ENCODE peak calls at places on chromosome 1, in seven cellular contexts. P is tibial artery; H is CD8-positive, alpha-beta T cell; S is neural progenitor cell; Q is heart left ventricle; D is adrenal gland; Z is left lung. A is an unnamed sample.

GRCh38 chr1:156616463-156616862 is 2.8 kb upstream of the HAPLN2 start:
- DNase-seq in Z (no peak), H (no peak), D (peak; percentile 59), S (no peak), P (no peak), Q (peak; percentile 63), A (no peak)

GRCh38 chr1:28928306-28928987 is 14.1 kb downstream of the EPB41 start:
- DNase-seq in Q (no peak), D (no peak), Z (no peak), H (no peak), S (no peak), P (no peak), A (no peak)

GRCh38 chr1:204178487-204179281 is 12.5 kb upstream of the REN start:
- DNase-seq in Z (no peak), H (no peak), Q (no peak), P (no peak), S (no peak), D (no peak), A (no peak)

GRCh38 chr1:221517961-221518360 is 223.9 kb downstream of the DUSP10 start:
- DNase-seq in Z (no peak), S (no peak), H (no peak), Q (no peak), P (no peak), D (no peak), A (no peak)

GRCh38 chr1:32742956-32743355 is 40.4 kb upstream of the SYNC start:
- DNase-seq in H (no peak), Q (no peak), P (no peak), Z (no peak), S (no peak), D (no peak), A (no peak)

GRCh38 chr1:66352783-66353182 is 181.2 kb upstream of the SGIP1 start:
- DNase-seq in Z (no peak), D (no peak), P (no peak), Q (no peak), S (no peak), H (no peak), A (no peak)

GRCh38 chr1:168709407-168709891 is 19.6 kb downstream of the DPT start:
- DNase-seq in Q (peak; percentile 24), S (peak; percentile 27), Z (no peak), D (no peak), H (no peak), P (no peak), A (no peak)

GRCh38 chr1:150563340-150564038 is 14.3 kb downstream of the ADAMTSL4 start:
- DNase-seq in Z (peak; percentile 83), S (no peak), Q (peak; percentile 74), D (peak; percentile 67), P (peak; percentile 57), H (peak; percentile 37), A (no peak)

GRCh38 chr1:89305493-89305892 is 32.8 kb upstream of the GBP5 start:
- DNase-seq in H (no peak), Z (no peak), S (no peak), P (no peak), D (no peak), Q (no peak), A (no peak)

GRCh38 chr1:226525750-226526149 is 22.8 kb upstream of the STUM start:
- DNase-seq in Q (no peak), D (no peak), S (no peak), P (no peak), Z (no peak), H (no peak), A (no peak)

GRCh38 chr1:10691740-10692125 is 104.7 kb downstream of the CASZ1 start:
- DNase-seq in S (no peak), Q (no peak), Z (no peak), D (no peak), P (no peak), H (no peak), A (no peak)

GRCh38 chr1:241627453-241628329 is 12.5 kb downstream of the CHML start:
- DNase-seq in P (no peak), Q (no peak), Z (no peak), D (no peak), S (peak; percentile 64), H (no peak), A (peak; percentile 46)

GRCh38 chr1:17212487-17213121 is 7.7 kb downstream of the PADI1 start:
- DNase-seq in Q (no peak), Z (no peak), D (no peak), S (peak; percentile 43), P (no peak), H (peak; percentile 58), A (peak; percentile 26)

DNA sequence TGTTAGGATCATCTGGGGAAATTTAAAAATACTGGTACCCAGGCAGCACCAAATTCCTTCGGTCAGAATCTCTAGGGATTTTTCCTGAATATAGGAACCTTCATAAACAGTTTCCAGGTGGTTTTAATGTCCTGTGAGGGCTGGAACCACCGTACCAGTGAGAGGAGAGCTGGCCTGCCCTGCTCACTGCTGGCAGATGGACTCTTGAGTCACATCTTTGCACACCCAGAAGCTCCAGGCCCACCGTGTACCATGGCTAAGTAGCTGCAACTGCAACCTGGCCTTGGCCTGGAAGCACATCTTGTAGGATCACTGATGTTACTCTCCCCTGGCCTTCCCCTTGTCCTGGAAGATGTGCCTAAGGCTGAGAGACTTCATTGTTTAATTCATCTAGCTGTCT is 181.5 kb downstream of the DISC1 start:
- DNase-seq in P (no peak), D (no peak), S (no peak), Z (no peak), H (no peak), Q (no peak), A (no peak)
- H3K27ac ChIP-seq in P (no peak overlapping the region), D (no peak overlapping the region), S (no peak overlapping the region), Z (no peak overlapping the region), H (no peak overlapping the region), Q (no peak overlapping the region), A (no peak overlapping the region)

GRCh38 chr1:183302452-183303324 is 115.5 kb downstream of the NMNAT2 start:
- DNase-seq in Z (no peak), Q (no peak), D (no peak), H (no peak), S (no peak), P (no peak), A (no peak)

GRCh38 chr1:183300395-183300794 is 114.3 kb downstream of the LAMC2 start:
- DNase-seq in P (no peak), D (no peak), Q (no peak), H (no peak), Z (no peak), S (no peak), A (no peak)

GRCh38 chr1:183303325-183303645 is 114.9 kb downstream of the NMNAT2 start:
- DNase-seq in Z (no peak), D (no peak), S (no peak), Q (no peak), H (no peak), P (no peak), A (no peak)

GRCh38 chr1:183301239-183301638 is 115.2 kb downstream of the LAMC2 start:
- DNase-seq in H (no peak), Q (no peak), S (no peak), P (no peak), Z (no peak), D (no peak), A (no peak)

DNA sequence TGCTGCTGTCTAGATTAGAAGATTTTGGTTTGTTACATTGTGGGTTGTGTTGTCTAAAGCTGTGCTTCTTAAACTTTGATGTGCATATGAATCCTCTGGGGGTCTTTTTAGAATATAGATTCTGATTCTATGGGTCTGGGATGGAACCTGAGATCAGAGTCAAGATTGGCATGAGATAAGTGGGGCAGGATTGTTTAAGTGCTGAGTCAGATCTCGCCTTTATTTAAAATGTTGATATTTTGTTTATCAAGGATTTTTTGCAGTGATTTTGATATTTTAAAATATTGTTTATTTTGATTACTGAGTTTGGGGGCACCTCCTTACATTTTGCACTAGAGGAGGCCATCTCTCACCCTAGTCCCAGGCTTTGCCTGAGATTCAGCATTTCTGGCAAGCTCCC is 114.8 kb downstream of the LAMC2 start:
- DNase-seq in H (no peak), Q (no peak), D (no peak), P (no peak), Z (no peak), S (no peak), A (no peak)
- H3K27ac ChIP-seq in H (no peak overlapping the region), Q (no peak overlapping the region), D (no peak overlapping the region), P (peak overlapping the region; percentile 72), Z (no peak overlapping the region), S (no peak overlapping the region), A (no peak overlapping the region)

GRCh38 chr1:46601257-46602007 is 2.6 kb downstream of the MKNK1 start:
- DNase-seq in S (no peak), D (no peak), H (no peak), Q (no peak), Z (no peak), P (no peak), A (no peak)

GRCh38 chr1:46603481-46603857 is 599 bp downstream of the MKNK1 start:
- DNase-seq in Q (no peak), D (no peak), H (no peak), P (no peak), S (no peak), Z (no peak), A (no peak)

GRCh38 chr1:46606255-46606965 is 2.3 kb upstream of the MKNK1 start:
- DNase-seq in Q (no peak), P (no peak), H (no peak), S (no peak), D (no peak), Z (no peak), A (no peak)

GRCh38 chr1:46603858-46604549 is at the start of gene MKNK1:
- DNase-seq in D (peak; percentile 97), Z (peak; percentile 99), Q (peak; percentile 98), S (peak; percentile 99), H (peak; percentile 98), P (peak; percentile 95), A (peak; percentile 87)

DNA sequence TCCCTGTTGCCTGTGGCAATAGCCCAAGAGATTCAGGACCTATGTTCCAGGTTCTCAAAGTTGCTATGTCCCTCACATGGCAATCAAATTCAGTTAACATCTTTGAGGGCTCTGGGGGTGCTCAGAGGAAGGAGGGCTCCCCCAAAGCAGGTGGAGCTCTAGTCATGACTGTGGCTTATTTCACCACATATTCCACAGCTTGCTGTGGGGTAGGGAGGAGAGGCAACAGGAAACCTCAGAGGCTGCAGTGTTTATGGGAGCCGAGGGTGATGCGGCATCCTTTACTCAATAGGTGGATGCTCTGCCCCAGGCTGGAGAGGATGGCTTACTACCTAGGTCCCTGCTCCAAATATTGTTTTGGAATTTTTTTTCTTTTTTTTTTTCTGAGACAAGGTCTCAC is 1.2 kb upstream of the MKNK1 start:
- DNase-seq in Q (no peak), Z (no peak), D (no peak), S (no peak), P (no peak), H (no peak), A (no peak)
- H3K27ac ChIP-seq in Q (no peak overlapping the region), Z (no peak overlapping the region), D (no peak overlapping the region), S (no peak overlapping the region), P (no peak overlapping the region), H (no peak overlapping the region), A (no peak overlapping the region)

DNA sequence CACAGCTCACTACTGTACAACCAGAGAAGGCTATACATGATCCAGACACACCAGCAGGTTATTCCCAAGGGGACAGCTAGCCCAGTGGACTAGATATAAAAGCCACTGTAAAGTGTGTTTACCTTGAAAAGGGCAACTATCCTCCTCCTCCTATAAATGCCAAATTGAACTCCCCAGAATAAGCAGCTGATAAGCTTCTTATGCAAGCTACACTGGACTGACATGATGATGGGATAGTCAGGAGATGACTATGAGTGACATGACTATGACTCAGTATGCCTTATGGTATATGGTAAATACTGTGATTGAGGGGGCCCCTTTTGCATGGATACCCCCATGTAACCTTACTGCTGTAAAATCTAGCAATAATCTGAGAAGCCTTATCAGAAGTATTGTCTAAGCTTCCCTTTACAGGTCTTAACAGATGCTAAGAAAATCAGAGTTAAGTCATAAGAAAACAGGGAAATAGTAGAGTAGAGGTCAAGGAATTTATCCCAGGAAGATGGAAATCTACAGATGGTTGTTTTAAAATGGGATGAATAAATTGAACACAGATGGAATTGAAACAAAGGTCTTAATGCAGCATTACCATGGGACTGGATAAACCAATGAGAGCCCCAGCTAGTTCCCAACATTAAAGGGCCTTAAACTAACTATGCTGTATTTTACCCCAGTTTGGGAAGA is 55.8 kb downstream of the TRIM33 start:
- DNase-seq in Z (no peak), H (no peak), P (no peak), Q (no peak), D (no peak), S (no peak), A (no peak)
- H3K27ac ChIP-seq in Z (no peak overlapping the region), H (no peak overlapping the region), P (no peak overlapping the region), Q (no peak overlapping the region), D (peak overlapping the region; percentile 38), S (no peak overlapping the region), A (no peak overlapping the region)

A was measured in AG04450.